ENCODE peak calls at places on chromosomes 7 and 10, in seven cellular contexts. One of them, this sample, is unnamed.

GRCh38 chr7:77657427-77658331 is 38.6 kb upstream of the RSBN1L start:
- DNase-seq in cardiac muscle cell: peak
- DNase-seq in Calu3: peak
- DNase-seq in IMR-90: peak
- DNase-seq in omental fat pad: no peak
- DNase-seq in thoracic aorta: no peak
- DNase-seq in osteocyte: no peak
- DNase-seq in this sample: peak

GRCh38 chr7:79176859-79177477 is 276.5 kb downstream of the MAGI2 start:
- DNase-seq in cardiac muscle cell: peak
- DNase-seq in Calu3: peak
- DNase-seq in IMR-90: peak
- DNase-seq in omental fat pad: no peak
- DNase-seq in thoracic aorta: no peak
- DNase-seq in osteocyte: no peak
- DNase-seq in this sample: peak

GRCh38 chr10:125284875-125285597 is 124.7 kb upstream of the CTBP2 start:
- DNase-seq in cardiac muscle cell: no peak
- DNase-seq in Calu3: no peak
- DNase-seq in IMR-90: peak
- DNase-seq in omental fat pad: no peak
- DNase-seq in thoracic aorta: no peak
- DNase-seq in osteocyte: peak
- DNase-seq in this sample: peak

GRCh38 chr10:77800738-77801266 is 125.8 kb downstream of the DLG5 start:
- DNase-seq in cardiac muscle cell: no peak
- DNase-seq in Calu3: no peak
- DNase-seq in IMR-90: peak
- DNase-seq in omental fat pad: no peak
- DNase-seq in thoracic aorta: no peak
- DNase-seq in osteocyte: no peak
- DNase-seq in this sample: no peak

GRCh38 chr7:117791877-117792780 is 81.1 kb downstream of the CTTNBP2 start:
- DNase-seq in cardiac muscle cell: no peak
- DNase-seq in Calu3: no peak
- DNase-seq in IMR-90: no peak
- DNase-seq in omental fat pad: no peak
- DNase-seq in thoracic aorta: no peak
- DNase-seq in osteocyte: no peak
- DNase-seq in this sample: no peak

GRCh38 chr7:27129729-27130539 is 623 bp downstream of the HOXA4 start:
- DNase-seq in cardiac muscle cell: no peak
- DNase-seq in Calu3: no peak
- DNase-seq in IMR-90: no peak
- DNase-seq in omental fat pad: peak
- DNase-seq in thoracic aorta: no peak
- DNase-seq in osteocyte: no peak
- DNase-seq in this sample: no peak

GRCh38 chr10:19654576-19654975 is 161.7 kb upstream of the PLXDC2 start:
- DNase-seq in cardiac muscle cell: no peak
- DNase-seq in Calu3: no peak
- DNase-seq in IMR-90: peak
- DNase-seq in omental fat pad: no peak
- DNase-seq in thoracic aorta: no peak
- DNase-seq in osteocyte: no peak
- DNase-seq in this sample: peak

GRCh38 chr7:130324270-130324669 is 20.3 kb upstream of the CPA5 start:
- DNase-seq in cardiac muscle cell: no peak
- DNase-seq in Calu3: no peak
- DNase-seq in IMR-90: no peak
- DNase-seq in omental fat pad: no peak
- DNase-seq in thoracic aorta: no peak
- DNase-seq in osteocyte: no peak
- DNase-seq in this sample: peak

GRCh38 chr10:96614515-96614914 is 27.7 kb upstream of the TM9SF3 start:
- DNase-seq in cardiac muscle cell: peak
- DNase-seq in Calu3: peak
- DNase-seq in IMR-90: peak
- DNase-seq in omental fat pad: no peak
- DNase-seq in thoracic aorta: no peak
- DNase-seq in osteocyte: no peak
- DNase-seq in this sample: peak

GRCh38 chr10:131902211-131902610 is 1.4 kb downstream of the PPP2R2D start:
- DNase-seq in cardiac muscle cell: no peak
- DNase-seq in Calu3: no peak
- DNase-seq in IMR-90: no peak
- DNase-seq in omental fat pad: no peak
- DNase-seq in thoracic aorta: no peak
- DNase-seq in osteocyte: no peak
- DNase-seq in this sample: no peak

GRCh38 chr7:158353606-158354570 is 233.7 kb downstream of the PTPRN2 start:
- DNase-seq in cardiac muscle cell: no peak
- DNase-seq in Calu3: no peak
- DNase-seq in IMR-90: no peak
- DNase-seq in omental fat pad: no peak
- DNase-seq in thoracic aorta: no peak
- DNase-seq in osteocyte: peak
- DNase-seq in this sample: no peak

GRCh38 chr10:119337796-119338432 is 130.5 kb downstream of the GRK5 start:
- DNase-seq in cardiac muscle cell: no peak
- DNase-seq in Calu3: no peak
- DNase-seq in IMR-90: peak
- DNase-seq in omental fat pad: no peak
- DNase-seq in thoracic aorta: no peak
- DNase-seq in osteocyte: no peak
- DNase-seq in this sample: peak

GRCh38 chr7:30791126-30791525 is 19.9 kb downstream of the MINDY4 start:
- DNase-seq in cardiac muscle cell: peak
- DNase-seq in Calu3: no peak
- DNase-seq in IMR-90: no peak
- DNase-seq in omental fat pad: no peak
- DNase-seq in thoracic aorta: no peak
- DNase-seq in osteocyte: no peak
- DNase-seq in this sample: no peak

GRCh38 chr10:63313066-63313465 is 152.7 kb downstream of the JMJD1C start:
- DNase-seq in cardiac muscle cell: no peak
- DNase-seq in Calu3: no peak
- DNase-seq in IMR-90: no peak
- DNase-seq in omental fat pad: no peak
- DNase-seq in thoracic aorta: no peak
- DNase-seq in osteocyte: no peak
- DNase-seq in this sample: no peak

GRCh38 chr10:47346572-47347302 is 1.4 kb upstream of the RBP3 start:
- DNase-seq in cardiac muscle cell: no peak
- DNase-seq in Calu3: no peak
- DNase-seq in IMR-90: no peak
- DNase-seq in omental fat pad: no peak
- DNase-seq in thoracic aorta: no peak
- DNase-seq in osteocyte: no peak
- DNase-seq in this sample: peak

GRCh38 chr10:69318997-69319727 is 40.9 kb downstream of the HK1 start:
- DNase-seq in cardiac muscle cell: peak
- DNase-seq in Calu3: peak
- DNase-seq in IMR-90: peak
- DNase-seq in omental fat pad: peak
- DNase-seq in thoracic aorta: peak
- DNase-seq in osteocyte: no peak
- DNase-seq in this sample: peak

GRCh38 chr10:43128331-43128730 is 9.9 kb upstream of the CSGALNACT2 start:
- DNase-seq in cardiac muscle cell: no peak
- DNase-seq in Calu3: no peak
- DNase-seq in IMR-90: no peak
- DNase-seq in omental fat pad: no peak
- DNase-seq in thoracic aorta: no peak
- DNase-seq in osteocyte: peak
- DNase-seq in this sample: no peak

GRCh38 chr10:31619410-31620095 is 300.5 kb downstream of the ZEB1 start:
- DNase-seq in cardiac muscle cell: no peak
- DNase-seq in Calu3: no peak
- DNase-seq in IMR-90: no peak
- DNase-seq in omental fat pad: no peak
- DNase-seq in thoracic aorta: no peak
- DNase-seq in osteocyte: no peak
- DNase-seq in this sample: no peak

GRCh38 chr7:117034851-117035462 is 81.7 kb downstream of the ST7 start:
- DNase-seq in cardiac muscle cell: no peak
- DNase-seq in Calu3: no peak
- DNase-seq in IMR-90: peak
- DNase-seq in omental fat pad: no peak
- DNase-seq in thoracic aorta: no peak
- DNase-seq in osteocyte: no peak
- DNase-seq in this sample: peak

GRCh38 chr10:74032900-74033655 is 35.2 kb downstream of the VCL start:
- DNase-seq in cardiac muscle cell: no peak
- DNase-seq in Calu3: no peak
- DNase-seq in IMR-90: no peak
- DNase-seq in omental fat pad: no peak
- DNase-seq in thoracic aorta: no peak
- DNase-seq in osteocyte: no peak
- DNase-seq in this sample: no peak

GRCh38 chr10:132094581-132095234 is 29.0 kb downstream of the JAKMIP3 start:
- DNase-seq in cardiac muscle cell: no peak
- DNase-seq in Calu3: peak
- DNase-seq in IMR-90: no peak
- DNase-seq in omental fat pad: no peak
- DNase-seq in thoracic aorta: no peak
- DNase-seq in osteocyte: peak
- DNase-seq in this sample: no peak

GRCh38 chr10:113540845-113541553 is 11.9 kb upstream of the HABP2 start:
- DNase-seq in cardiac muscle cell: no peak
- DNase-seq in Calu3: peak
- DNase-seq in IMR-90: no peak
- DNase-seq in omental fat pad: no peak
- DNase-seq in thoracic aorta: no peak
- DNase-seq in osteocyte: no peak
- DNase-seq in this sample: no peak

GRCh38 chr7:157676456-157677255 is 339.9 kb downstream of the DNAJB6 start:
- DNase-seq in cardiac muscle cell: no peak
- DNase-seq in Calu3: no peak
- DNase-seq in IMR-90: no peak
- DNase-seq in omental fat pad: no peak
- DNase-seq in thoracic aorta: no peak
- DNase-seq in osteocyte: no peak
- DNase-seq in this sample: no peak

GRCh38 chr7:130096243-130096827 is 26.0 kb downstream of the KLHDC10 start:
- DNase-seq in cardiac muscle cell: no peak
- DNase-seq in Calu3: no peak
- DNase-seq in IMR-90: no peak
- DNase-seq in omental fat pad: no peak
- DNase-seq in thoracic aorta: no peak
- DNase-seq in osteocyte: no peak
- DNase-seq in this sample: peak

GRCh38 chr7:12162420-12163113 is 48.5 kb upstream of the TMEM106B start:
- DNase-seq in cardiac muscle cell: no peak
- DNase-seq in Calu3: peak
- DNase-seq in IMR-90: peak
- DNase-seq in omental fat pad: no peak
- DNase-seq in thoracic aorta: no peak
- DNase-seq in osteocyte: no peak
- DNase-seq in this sample: peak

DNA sequence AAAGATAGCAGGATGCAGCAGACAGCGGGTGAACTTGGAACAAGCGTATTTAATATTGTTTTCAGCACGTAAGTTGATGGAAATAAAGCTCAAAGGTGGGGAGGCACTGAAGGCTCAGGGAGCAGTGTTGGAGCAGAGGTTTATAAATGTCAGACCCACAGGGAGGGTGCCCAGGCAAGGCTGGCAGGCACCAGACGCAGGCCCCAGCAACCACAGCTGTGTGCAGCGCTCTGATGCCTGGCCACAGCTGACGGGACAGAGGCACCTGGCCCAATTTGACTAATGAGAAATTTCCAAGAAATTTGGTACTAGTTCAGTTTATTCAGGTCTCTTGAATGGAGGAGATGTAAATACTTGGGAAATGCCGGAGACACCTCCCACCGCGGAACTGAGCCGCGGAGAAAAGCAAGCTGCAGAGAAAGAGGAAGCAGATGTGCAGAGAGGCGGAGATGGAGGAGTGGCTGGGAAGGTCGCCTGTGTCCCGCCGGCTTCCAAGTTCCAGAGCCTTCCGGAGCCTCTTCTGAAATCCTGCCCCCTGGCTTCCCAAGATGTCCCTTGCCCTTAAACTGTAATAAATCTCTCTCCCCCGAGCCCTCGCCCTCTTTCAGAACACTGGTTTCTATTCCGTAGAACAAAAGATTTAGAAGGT is 38.3 kb upstream of the PLXNA4 start:
- DNase-seq in cardiac muscle cell: peak
- DNase-seq in Calu3: peak
- DNase-seq in IMR-90: no peak
- DNase-seq in omental fat pad: no peak
- DNase-seq in thoracic aorta: no peak
- DNase-seq in osteocyte: no peak
- DNase-seq in this sample: peak
- TF ChIP-seq CTCF in cardiac muscle cell: peak
- TF ChIP-seq CTCF in Calu3: no peak
- TF ChIP-seq CTCF in IMR-90: no peak
- TF ChIP-seq CTCF in omental fat pad: no peak
- TF ChIP-seq CTCF in thoracic aorta: no peak
- TF ChIP-seq CTCF in osteocyte: peak
- TF ChIP-seq CTCF in this sample: peak

GRCh38 chr10:101393378-101393777 is 39.4 kb downstream of the BTRC start:
- DNase-seq in cardiac muscle cell: no peak
- DNase-seq in Calu3: no peak
- DNase-seq in IMR-90: no peak
- DNase-seq in omental fat pad: no peak
- DNase-seq in thoracic aorta: no peak
- DNase-seq in osteocyte: no peak
- DNase-seq in this sample: peak
- TF ChIP-seq CTCF in cardiac muscle cell: no peak
- TF ChIP-seq CTCF in Calu3: no peak
- TF ChIP-seq CTCF in IMR-90: no peak
- TF ChIP-seq CTCF in omental fat pad: no peak
- TF ChIP-seq CTCF in thoracic aorta: no peak
- TF ChIP-seq CTCF in osteocyte: no peak
- TF ChIP-seq CTCF in this sample: no peak

DNA sequence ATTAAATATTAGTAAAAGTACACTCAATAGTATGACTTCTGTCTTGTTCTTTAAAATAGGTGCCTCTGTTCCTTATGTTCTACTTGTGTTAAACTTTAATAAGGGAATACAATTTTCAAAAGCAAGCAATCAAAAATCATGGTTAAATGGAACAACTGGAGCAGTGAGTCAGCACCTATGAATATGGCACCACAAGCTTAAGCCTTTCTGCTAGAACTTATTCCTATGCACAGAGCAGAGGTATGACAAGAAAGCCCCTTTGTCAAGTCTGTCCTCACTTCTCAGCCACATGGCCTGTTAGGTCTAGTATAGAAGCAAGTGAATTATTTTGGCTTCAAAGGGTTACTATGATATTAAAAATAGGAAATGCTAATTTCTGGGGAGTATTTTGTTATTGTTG is 29.8 kb downstream of the FAM13C start:
- DNase-seq in cardiac muscle cell: no peak
- DNase-seq in Calu3: no peak
- DNase-seq in IMR-90: peak
- DNase-seq in omental fat pad: no peak
- DNase-seq in thoracic aorta: no peak
- DNase-seq in osteocyte: no peak
- DNase-seq in this sample: no peak
- TF ChIP-seq CTCF in cardiac muscle cell: no peak
- TF ChIP-seq CTCF in Calu3: no peak
- TF ChIP-seq CTCF in IMR-90: no peak
- TF ChIP-seq CTCF in omental fat pad: no peak
- TF ChIP-seq CTCF in thoracic aorta: no peak
- TF ChIP-seq CTCF in osteocyte: no peak
- TF ChIP-seq CTCF in this sample: no peak

GRCh38 chr7:38424750-38425463 is 151.5 kb upstream of the TARP start:
- DNase-seq in cardiac muscle cell: no peak
- DNase-seq in Calu3: no peak
- DNase-seq in IMR-90: peak
- DNase-seq in omental fat pad: no peak
- DNase-seq in thoracic aorta: no peak
- DNase-seq in osteocyte: no peak
- DNase-seq in this sample: no peak
- TF ChIP-seq CTCF in cardiac muscle cell: peak
- TF ChIP-seq CTCF in Calu3: no peak
- TF ChIP-seq CTCF in IMR-90: peak
- TF ChIP-seq CTCF in omental fat pad: no peak
- TF ChIP-seq CTCF in thoracic aorta: no peak
- TF ChIP-seq CTCF in osteocyte: peak
- TF ChIP-seq CTCF in this sample: no peak